ENCODE peak calls at places on chromosomes 16 and 17, in four cellular contexts. C is HTR-8/SVneo, S is NCI-H1417, V is aorta. P is an unnamed sample.

GRCh38 chr17:260031-260791 is 78.8 kb upstream of the DOC2B start:
- DNase-seq in V (peak; percentile 51), C (no peak), S (peak; percentile 30), P (no peak)

GRCh38 chr16:88784074-88784855 is 755 bp downstream of the PIEZO1 start:
- DNase-seq in S (no peak), V (peak; percentile 91), C (peak; percentile 69), P (peak; percentile 69)

GRCh38 chr17:75832652-75833400 is 11.4 kb downstream of the UNC13D start:
- DNase-seq in S (no peak), C (no peak), V (no peak), P (no peak)

GRCh38 chr16:8880839-8881510 is 1.2 kb upstream of the LITAFD start:
- DNase-seq in V (no peak), S (no peak), C (no peak), P (no peak)

GRCh38 chr17:79388556-79389295 is 222.1 kb downstream of the RBFOX3 start:
- DNase-seq in S (peak; percentile 83), V (peak; percentile 84), C (peak; percentile 66), P (peak; percentile 11)

GRCh38 chr17:65994114-65994513 is 197.8 kb downstream of the CEP112 start:
- DNase-seq in V (no peak), C (no peak), S (no peak), P (no peak)

GRCh38 chr17:58317421-58318064 is 11.1 kb downstream of the TSPOAP1 start:
- DNase-seq in V (peak; percentile 38), S (peak; percentile 26), C (peak; percentile 94), P (peak; percentile 85)

GRCh38 chr16:68147438-68147837 is 62.3 kb downstream of the NFATC3 start:
- DNase-seq in S (no peak), V (no peak), C (no peak), P (no peak)

GRCh38 chr16:22164482-22164881 is 2.2 kb downstream of the SDR42E2 start:
- DNase-seq in V (no peak), S (no peak), C (no peak), P (no peak)

GRCh38 chr16:7646831-7647230 is 314.2 kb downstream of the RBFOX1 start:
- DNase-seq in V (no peak), C (no peak), S (peak; percentile 15), P (no peak)

GRCh38 chr17:76585649-76586593 is at the start of gene ST6GALNAC2:
- DNase-seq in V (peak; percentile 82), S (peak; percentile 79), C (peak; percentile 79), P (peak; percentile 33)

GRCh38 chr16:8697965-8698364 is 23.5 kb downstream of the ABAT start:
- DNase-seq in S (no peak), C (no peak), V (no peak), P (no peak)

GRCh38 chr17:7313028-7313889 is 1.9 kb downstream of the GPS2 start:
- DNase-seq in C (no peak), S (no peak), V (no peak), P (no peak)

GRCh38 chr16:72313903-72314302 is 141.9 kb upstream of the PMFBP1 start:
- DNase-seq in V (no peak), S (no peak), C (no peak), P (no peak)

P was measured in NCI-H226.